ENCODE peak calls at places on chromosome 9, in ten cellular contexts. One of them, this sample, is unnamed.
A peak's percentile ranks its signal among the peaks of the same experiment; 100 is the strongest.

GRCh38 chr9:137582286-137582860 is 3.6 kb upstream of the DPH7 start:
- DNase-seq in GM12865: no peak
- DNase-seq in PC-3: no peak
- DNase-seq in ovary: no peak
- DNase-seq in SK-N-SH: peak; percentile 50
- DNase-seq in heart left ventricle: no peak
- DNase-seq in AG04450: no peak
- DNase-seq in right atrium auricular region: no peak
- DNase-seq in pancreas: no peak
- DNase-seq in stomach: peak; percentile 55
- DNase-seq in this sample: no peak

GRCh38 chr9:26392639-26393038 is 500.0 kb downstream of the CAAP1 start:
- DNase-seq in GM12865: no peak
- DNase-seq in PC-3: no peak
- DNase-seq in ovary: no peak
- DNase-seq in SK-N-SH: no peak
- DNase-seq in heart left ventricle: no peak
- DNase-seq in AG04450: no peak
- DNase-seq in right atrium auricular region: no peak
- DNase-seq in pancreas: no peak
- DNase-seq in stomach: no peak
- DNase-seq in this sample: no peak

GRCh38 chr9:137757613-137758029 is 120.0 kb upstream of the CACNA1B start:
- DNase-seq in GM12865: peak; percentile 83
- DNase-seq in PC-3: peak; percentile 40
- DNase-seq in ovary: no peak
- DNase-seq in SK-N-SH: no peak
- DNase-seq in heart left ventricle: no peak
- DNase-seq in AG04450: peak; percentile 42
- DNase-seq in right atrium auricular region: no peak
- DNase-seq in pancreas: no peak
- DNase-seq in stomach: no peak
- DNase-seq in this sample: peak; percentile 57

GRCh38 chr9:124506931-124507879 is at the start of gene NR5A1:
- DNase-seq in GM12865: no peak
- DNase-seq in PC-3: no peak
- DNase-seq in ovary: peak; percentile 75
- DNase-seq in SK-N-SH: peak; percentile 34
- DNase-seq in heart left ventricle: no peak
- DNase-seq in AG04450: no peak
- DNase-seq in right atrium auricular region: no peak
- DNase-seq in pancreas: no peak
- DNase-seq in stomach: no peak
- DNase-seq in this sample: no peak

GRCh38 chr9:37412431-37413151 is 9.9 kb upstream of the GRHPR start:
- DNase-seq in GM12865: peak; percentile 71
- DNase-seq in PC-3: no peak
- DNase-seq in ovary: no peak
- DNase-seq in SK-N-SH: no peak
- DNase-seq in heart left ventricle: peak; percentile 65
- DNase-seq in AG04450: no peak
- DNase-seq in right atrium auricular region: no peak
- DNase-seq in pancreas: no peak
- DNase-seq in stomach: no peak
- DNase-seq in this sample: peak; percentile 29

GRCh38 chr9:68457803-68458202 is 82.9 kb downstream of the TMEM252 start:
- DNase-seq in GM12865: no peak
- DNase-seq in PC-3: peak; percentile 21
- DNase-seq in ovary: no peak
- DNase-seq in SK-N-SH: no peak
- DNase-seq in heart left ventricle: no peak
- DNase-seq in AG04450: no peak
- DNase-seq in right atrium auricular region: no peak
- DNase-seq in pancreas: no peak
- DNase-seq in stomach: no peak
- DNase-seq in this sample: no peak

GRCh38 chr9:134642385-134643181 is 980 bp downstream of the COL5A1 start:
- DNase-seq in GM12865: no peak
- DNase-seq in PC-3: peak; percentile 18
- DNase-seq in ovary: peak; percentile 79
- DNase-seq in SK-N-SH: peak; percentile 66
- DNase-seq in heart left ventricle: peak; percentile 81
- DNase-seq in AG04450: peak; percentile 65
- DNase-seq in right atrium auricular region: peak; percentile 80
- DNase-seq in pancreas: peak; percentile 22
- DNase-seq in stomach: peak; percentile 35
- DNase-seq in this sample: no peak

GRCh38 chr9:84996049-84996448 is 326.5 kb downstream of the NTRK2 start:
- DNase-seq in GM12865: no peak
- DNase-seq in PC-3: peak; percentile 23
- DNase-seq in ovary: no peak
- DNase-seq in SK-N-SH: no peak
- DNase-seq in heart left ventricle: no peak
- DNase-seq in AG04450: no peak
- DNase-seq in right atrium auricular region: no peak
- DNase-seq in pancreas: no peak
- DNase-seq in stomach: no peak
- DNase-seq in this sample: no peak

GRCh38 chr9:135611142-135611874 is 28.0 kb downstream of the GLT6D1 start:
- DNase-seq in GM12865: no peak
- DNase-seq in PC-3: no peak
- DNase-seq in ovary: no peak
- DNase-seq in SK-N-SH: no peak
- DNase-seq in heart left ventricle: no peak
- DNase-seq in AG04450: no peak
- DNase-seq in right atrium auricular region: peak; percentile 28
- DNase-seq in pancreas: no peak
- DNase-seq in stomach: no peak
- DNase-seq in this sample: no peak

GRCh38 chr9:109320338-109320733 is 523 bp downstream of the EPB41L4B start:
- DNase-seq in GM12865: peak; percentile 38
- DNase-seq in PC-3: peak; percentile 32
- DNase-seq in ovary: no peak
- DNase-seq in SK-N-SH: peak; percentile 84
- DNase-seq in heart left ventricle: no peak
- DNase-seq in AG04450: no peak
- DNase-seq in right atrium auricular region: no peak
- DNase-seq in pancreas: peak; percentile 42
- DNase-seq in stomach: no peak
- DNase-seq in this sample: no peak

GRCh38 chr9:91043041-91043740 is 241.6 kb downstream of the SYK start:
- DNase-seq in GM12865: no peak
- DNase-seq in PC-3: no peak
- DNase-seq in ovary: no peak
- DNase-seq in SK-N-SH: no peak
- DNase-seq in heart left ventricle: no peak
- DNase-seq in AG04450: no peak
- DNase-seq in right atrium auricular region: peak; percentile 16
- DNase-seq in pancreas: no peak
- DNase-seq in stomach: no peak
- DNase-seq in this sample: no peak

GRCh38 chr9:130738281-130738680 is 44.7 kb downstream of the EXOSC2 start:
- DNase-seq in GM12865: no peak
- DNase-seq in PC-3: no peak
- DNase-seq in ovary: no peak
- DNase-seq in SK-N-SH: no peak
- DNase-seq in heart left ventricle: no peak
- DNase-seq in AG04450: no peak
- DNase-seq in right atrium auricular region: no peak
- DNase-seq in pancreas: no peak
- DNase-seq in stomach: no peak
- DNase-seq in this sample: no peak

GRCh38 chr9:83327323-83327722 is 210.9 kb downstream of the FRMD3 start:
- DNase-seq in GM12865: no peak
- DNase-seq in PC-3: no peak
- DNase-seq in ovary: no peak
- DNase-seq in SK-N-SH: peak; percentile 55
- DNase-seq in heart left ventricle: no peak
- DNase-seq in AG04450: no peak
- DNase-seq in right atrium auricular region: no peak
- DNase-seq in pancreas: no peak
- DNase-seq in stomach: no peak
- DNase-seq in this sample: no peak

GRCh38 chr9:115373710-115374045 is 255.7 kb upstream of the TNC start:
- DNase-seq in GM12865: no peak
- DNase-seq in PC-3: no peak
- DNase-seq in ovary: no peak
- DNase-seq in SK-N-SH: no peak
- DNase-seq in heart left ventricle: no peak
- DNase-seq in AG04450: no peak
- DNase-seq in right atrium auricular region: no peak
- DNase-seq in pancreas: no peak
- DNase-seq in stomach: no peak
- DNase-seq in this sample: no peak
- TF ChIP-seq CTCF in GM12865: no peak
- TF ChIP-seq CTCF in PC-3: no peak
- TF ChIP-seq CTCF in ovary: no peak
- TF ChIP-seq CTCF in SK-N-SH: no peak
- TF ChIP-seq CTCF in heart left ventricle: no peak
- TF ChIP-seq CTCF in AG04450: no peak
- TF ChIP-seq CTCF in right atrium auricular region: no peak
- TF ChIP-seq CTCF in pancreas: no peak
- TF ChIP-seq CTCF in stomach: no peak
- TF ChIP-seq CTCF in this sample: no peak

DNA sequence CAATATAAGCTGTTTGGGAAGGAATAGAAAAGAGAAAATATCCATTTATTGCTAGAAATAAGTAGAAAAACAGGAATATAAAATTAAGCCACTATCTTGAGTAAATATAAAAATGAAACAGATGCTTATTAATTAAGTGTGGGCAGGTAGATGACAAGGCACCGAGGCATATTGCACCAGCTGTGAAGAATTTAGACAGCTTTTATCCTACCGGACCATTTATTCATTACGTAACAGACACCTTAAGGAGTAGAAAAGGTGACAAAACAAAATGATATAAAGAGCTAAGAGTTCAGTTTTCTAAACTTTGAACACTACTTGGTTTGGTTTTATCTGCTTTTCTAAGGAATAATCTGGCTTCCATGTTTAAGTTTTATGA is 404.1 kb downstream of the PTPRD start:
- DNase-seq in GM12865: no peak
- DNase-seq in PC-3: no peak
- DNase-seq in ovary: no peak
- DNase-seq in SK-N-SH: no peak
- DNase-seq in heart left ventricle: no peak
- DNase-seq in AG04450: no peak
- DNase-seq in right atrium auricular region: no peak
- DNase-seq in pancreas: no peak
- DNase-seq in stomach: no peak
- DNase-seq in this sample: no peak
- H3K4me3 ChIP-seq in GM12865: peak overlapping the region; percentile 18
- H3K4me3 ChIP-seq in PC-3: no peak overlapping the region
- H3K4me3 ChIP-seq in ovary: no peak overlapping the region
- H3K4me3 ChIP-seq in SK-N-SH: peak overlapping the region; percentile 50
- H3K4me3 ChIP-seq in heart left ventricle: peak overlapping the region; percentile 53
- H3K4me3 ChIP-seq in AG04450: no peak overlapping the region
- H3K4me3 ChIP-seq in right atrium auricular region: peak overlapping the region; percentile 37
- H3K4me3 ChIP-seq in pancreas: no peak overlapping the region
- H3K4me3 ChIP-seq in stomach: peak overlapping the region; percentile 28
- H3K4me3 ChIP-seq in this sample: no peak overlapping the region

GRCh38 chr9:88041447-88041846 is 67.1 kb upstream of the CDK20 start:
- DNase-seq in GM12865: no peak
- DNase-seq in PC-3: no peak
- DNase-seq in ovary: no peak
- DNase-seq in SK-N-SH: peak; percentile 32
- DNase-seq in heart left ventricle: no peak
- DNase-seq in AG04450: no peak
- DNase-seq in right atrium auricular region: no peak
- DNase-seq in pancreas: no peak
- DNase-seq in stomach: no peak
- DNase-seq in this sample: no peak
- TF ChIP-seq CTCF in GM12865: no peak
- TF ChIP-seq CTCF in PC-3: peak; percentile 46
- TF ChIP-seq CTCF in ovary: no peak
- TF ChIP-seq CTCF in SK-N-SH: peak; percentile 14
- TF ChIP-seq CTCF in heart left ventricle: no peak
- TF ChIP-seq CTCF in AG04450: peak; percentile 64
- TF ChIP-seq CTCF in right atrium auricular region: no peak
- TF ChIP-seq CTCF in pancreas: no peak
- TF ChIP-seq CTCF in stomach: no peak
- TF ChIP-seq CTCF in this sample: peak; percentile 15

GRCh38 chr9:123411191-123411590 is 55.2 kb downstream of the CRB2 start:
- DNase-seq in GM12865: no peak
- DNase-seq in PC-3: no peak
- DNase-seq in ovary: no peak
- DNase-seq in SK-N-SH: no peak
- DNase-seq in heart left ventricle: peak; percentile 2
- DNase-seq in AG04450: no peak
- DNase-seq in right atrium auricular region: no peak
- DNase-seq in pancreas: no peak
- DNase-seq in stomach: no peak
- DNase-seq in this sample: no peak

GRCh38 chr9:123410281-123410910 is 54.4 kb downstream of the CRB2 start:
- DNase-seq in GM12865: no peak
- DNase-seq in PC-3: no peak
- DNase-seq in ovary: no peak
- DNase-seq in SK-N-SH: no peak
- DNase-seq in heart left ventricle: peak; percentile 4
- DNase-seq in AG04450: no peak
- DNase-seq in right atrium auricular region: no peak
- DNase-seq in pancreas: no peak
- DNase-seq in stomach: no peak
- DNase-seq in this sample: no peak

GRCh38 chr9:123411636-123412035 is 55.6 kb downstream of the CRB2 start:
- DNase-seq in GM12865: no peak
- DNase-seq in PC-3: no peak
- DNase-seq in ovary: no peak
- DNase-seq in SK-N-SH: no peak
- DNase-seq in heart left ventricle: no peak
- DNase-seq in AG04450: no peak
- DNase-seq in right atrium auricular region: no peak
- DNase-seq in pancreas: no peak
- DNase-seq in stomach: no peak
- DNase-seq in this sample: no peak

GRCh38 chr9:123414226-123414625 is 58.2 kb downstream of the CRB2 start:
- DNase-seq in GM12865: no peak
- DNase-seq in PC-3: no peak
- DNase-seq in ovary: no peak
- DNase-seq in SK-N-SH: no peak
- DNase-seq in heart left ventricle: no peak
- DNase-seq in AG04450: no peak
- DNase-seq in right atrium auricular region: no peak
- DNase-seq in pancreas: no peak
- DNase-seq in stomach: no peak
- DNase-seq in this sample: no peak

DNA sequence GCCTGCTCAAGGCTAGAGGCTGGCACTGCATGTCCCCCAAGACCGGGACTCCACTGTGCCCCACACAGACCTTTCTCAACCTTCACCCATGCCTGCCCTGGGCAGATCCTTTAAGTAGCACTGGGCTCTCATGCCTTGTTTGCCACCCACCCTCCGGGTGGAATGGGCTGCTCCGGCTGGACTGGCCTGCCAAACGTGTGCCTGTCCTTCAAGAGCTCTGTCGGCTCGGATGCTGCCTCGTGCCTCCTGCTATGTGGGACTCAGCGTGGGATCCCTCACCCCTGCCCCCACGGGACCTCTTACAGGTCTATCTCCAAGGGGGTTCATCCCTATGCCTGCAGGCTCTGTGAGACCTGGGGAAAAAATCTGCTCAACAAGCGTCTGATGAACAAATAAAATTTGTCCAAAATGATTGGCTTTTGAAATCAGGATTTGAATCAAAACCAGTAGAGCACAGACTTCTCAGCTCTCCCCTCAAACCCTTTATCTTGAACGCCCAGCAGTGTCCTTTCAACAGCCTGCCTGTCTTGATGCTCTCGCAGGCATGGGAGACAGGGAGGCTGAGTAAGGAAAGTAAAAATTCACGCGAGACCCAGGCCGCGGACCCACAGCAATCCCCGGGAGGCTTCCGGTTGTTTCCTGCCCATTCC is 56.3 kb downstream of the CRB2 start:
- DNase-seq in GM12865: no peak
- DNase-seq in PC-3: no peak
- DNase-seq in ovary: no peak
- DNase-seq in SK-N-SH: no peak
- DNase-seq in heart left ventricle: no peak
- DNase-seq in AG04450: no peak
- DNase-seq in right atrium auricular region: no peak
- DNase-seq in pancreas: no peak
- DNase-seq in stomach: no peak
- DNase-seq in this sample: no peak
- H3K4me3 ChIP-seq in GM12865: no peak overlapping the region
- H3K4me3 ChIP-seq in PC-3: no peak overlapping the region
- H3K4me3 ChIP-seq in ovary: no peak overlapping the region
- H3K4me3 ChIP-seq in SK-N-SH: no peak overlapping the region
- H3K4me3 ChIP-seq in heart left ventricle: no peak overlapping the region
- H3K4me3 ChIP-seq in AG04450: no peak overlapping the region
- H3K4me3 ChIP-seq in right atrium auricular region: no peak overlapping the region
- H3K4me3 ChIP-seq in pancreas: no peak overlapping the region
- H3K4me3 ChIP-seq in stomach: no peak overlapping the region
- H3K4me3 ChIP-seq in this sample: no peak overlapping the region

This sample was measured in AG04449.